ENCODE peak calls at places on chromosomes 1 and 21, in five cellular contexts. One of them, this sample, is unnamed.

GRCh38 chr1:48757363-48757762 is 19.3 kb downstream of the BEND5 start:
- DNase-seq in EL: no peak
- DNase-seq in prostate gland: no peak
- DNase-seq in SK-N-SH: no peak
- DNase-seq in ELR: no peak
- DNase-seq in this sample: no peak

GRCh38 chr21:36926989-36927695 is 39.3 kb downstream of the HLCS start:
- DNase-seq in EL: no peak
- DNase-seq in ELR: no peak
- DNase-seq in SK-N-SH: no peak
- DNase-seq in prostate gland: peak; percentile 56
- DNase-seq in this sample: no peak

GRCh38 chr1:86507935-86508582 is 38.8 kb upstream of the CLCA4 start:
- DNase-seq in SK-N-SH: no peak
- DNase-seq in EL: peak; percentile 42
- DNase-seq in ELR: peak; percentile 61
- DNase-seq in prostate gland: no peak
- DNase-seq in this sample: no peak

GRCh38 chr21:33116669-33117267 is 46.8 kb downstream of the OLIG1 start:
- DNase-seq in EL: no peak
- DNase-seq in prostate gland: no peak
- DNase-seq in ELR: no peak
- DNase-seq in SK-N-SH: no peak
- DNase-seq in this sample: no peak

GRCh38 chr21:33268736-33269441 is 2.7 kb downstream of the IL10RB start:
- DNase-seq in prostate gland: peak; percentile 93
- DNase-seq in SK-N-SH: no peak
- DNase-seq in ELR: no peak
- DNase-seq in EL: no peak
- DNase-seq in this sample: peak; percentile 30

GRCh38 chr1:209589440-209589839 is 5.9 kb downstream of the CAMK1G start:
- DNase-seq in EL: no peak
- DNase-seq in SK-N-SH: no peak
- DNase-seq in ELR: peak; percentile 41
- DNase-seq in prostate gland: no peak
- DNase-seq in this sample: no peak

GRCh38 chr21:45982256-45982757 is 737 bp downstream of the COL6A1 start:
- DNase-seq in SK-N-SH: peak; percentile 71
- DNase-seq in prostate gland: no peak
- DNase-seq in EL: peak; percentile 32
- DNase-seq in ELR: peak; percentile 47
- DNase-seq in this sample: peak; percentile 20

GRCh38 chr1:66464356-66464755 is 69.6 kb upstream of the SGIP1 start:
- DNase-seq in prostate gland: no peak
- DNase-seq in EL: no peak
- DNase-seq in SK-N-SH: peak; percentile 22
- DNase-seq in ELR: peak; percentile 15
- DNase-seq in this sample: no peak

GRCh38 chr21:42381347-42381984 is 14.4 kb downstream of the TMPRSS3 start:
- DNase-seq in EL: peak; percentile 8
- DNase-seq in SK-N-SH: no peak
- DNase-seq in ELR: peak; percentile 31
- DNase-seq in prostate gland: peak; percentile 61
- DNase-seq in this sample: peak; percentile 29